ENCODE peak calls at places on chromosomes 13 and 19, in four cellular contexts. W is central memory CD4-positive, alpha-beta T cell; X is activated naive CD8-positive, alpha-beta T cell treated with anti-CD3 and anti-CD28 coated beads for 36 hours; S is choroid plexus epithelial cell. F is an unnamed sample.

GRCh38 chr13:26183416-26183815 is 38.7 kb downstream of the RNF6 start:
- DNase-seq in W (no peak), X (no peak), S (no peak), F (no peak)

GRCh38 chr19:7236153-7236552 is 58.1 kb downstream of the INSR start:
- DNase-seq in W (no peak), X (no peak), S (no peak), F (no peak)

GRCh38 chr13:45289936-45290563 is 50.9 kb downstream of the TPT1 start:
- DNase-seq in W (no peak), X (no peak), S (no peak), F (no peak)

GRCh38 chr13:76293346-76293745 is 592.9 kb downstream of the KCTD12 start:
- DNase-seq in W (no peak), X (no peak), S (peak), F (no peak)

GRCh38 chr19:10105241-10106099 is 692 bp upstream of the PPAN start:
- DNase-seq in W (no peak), X (peak), S (no peak), F (no peak)

GRCh38 chr19:34363094-34363493 is 1.9 kb upstream of the GPI start:
- DNase-seq in W (no peak), X (no peak), S (no peak), F (no peak)

GRCh38 chr19:40831502-40832430 is 18.5 kb downstream of the CYP2A6 start:
- DNase-seq in W (no peak), X (no peak), S (peak), F (no peak)

GRCh38 chr13:44425041-44425814 is 51.6 kb downstream of the SERP2 start:
- DNase-seq in W (no peak), X (no peak), S (no peak), F (no peak)

GRCh38 chr13:98978280-98978679 is 416 bp upstream of the DOCK9 start:
- DNase-seq in W (no peak), X (no peak), S (peak), F (no peak)

GRCh38 chr19:36245210-36246005 is 30.5 kb downstream of the ZNF146 start:
- DNase-seq in W (no peak), X (no peak), S (no peak), F (peak)

GRCh38 chr19:5172859-5173577 is 167.6 kb downstream of the PTPRS start:
- DNase-seq in W (no peak), X (no peak), S (peak), F (no peak)

GRCh38 chr13:109610517-109610916 is 175.9 kb downstream of the IRS2 start:
- DNase-seq in W (peak), X (peak), S (peak), F (no peak)

GRCh38 chr13:108352599-108352998 is 83.1 kb downstream of the TNFSF13B start:
- DNase-seq in W (no peak), X (no peak), S (peak), F (no peak)

GRCh38 chr13:94305463-94305862 is 174.0 kb downstream of the DCT start:
- DNase-seq in W (no peak), X (no peak), S (peak), F (no peak)

F was measured in NCI-H748 treated with DMSO at 0.1 percent for 48 hours.